ENCODE peak calls at places on chromosomes 5 and 9, in seven cellular contexts. O is SK-N-SH, U is HepG2, A is HCT116, P is H1, X is GM12878, L is K562. J is an unnamed sample.

GRCh38 chr9:18824095-18824666 is 208.8 kb downstream of the SAXO1 start:
- DNase-seq in O (peak; percentile 10), U (peak; percentile 19), A (no peak), P (no peak), X (no peak), L (no peak), J (peak; percentile 36)

GRCh38 chr9:131707677-131708612 is 31.9 kb downstream of the RAPGEF1 start:
- DNase-seq in O (no peak), U (no peak), A (no peak), P (no peak), X (no peak), L (peak; percentile 31), J (no peak)

GRCh38 chr5:83000448-83000847 is 76.7 kb downstream of the TMEM167A start:
- DNase-seq in O (no peak), U (no peak), A (no peak), P (no peak), X (no peak), L (no peak), J (no peak)

GRCh38 chr9:131732061-131732526 is 7.8 kb downstream of the RAPGEF1 start:
- DNase-seq in O (no peak), U (peak; percentile 59), A (no peak), P (no peak), X (no peak), L (no peak), J (peak; percentile 55)

GRCh38 chr5:155004138-155004744 is 9.3 kb upstream of the KIF4B start:
- DNase-seq in O (no peak), U (peak; percentile 30), A (peak; percentile 31), P (no peak), X (no peak), L (peak; percentile 18), J (peak; percentile 40)

GRCh38 chr9:20683351-20684034 is 566 bp upstream of the FOCAD start:
- DNase-seq in O (peak; percentile 45), U (peak; percentile 25), A (peak; percentile 18), P (no peak), X (no peak), L (peak; percentile 18), J (peak; percentile 2)

GRCh38 chr9:98263482-98264357 is 8.3 kb upstream of the TBC1D2 start:
- DNase-seq in O (peak; percentile 79), U (peak; percentile 61), A (peak; percentile 69), P (no peak), X (peak; percentile 40), L (peak; percentile 78), J (peak; percentile 79)

GRCh38 chr9:131474711-131475110 is 28.0 kb upstream of the POMT1 start:
- DNase-seq in O (no peak), U (no peak), A (no peak), P (no peak), X (no peak), L (no peak), J (no peak)

GRCh38 chr9:93617273-93617672 is 40.9 kb downstream of the PHF2 start:
- DNase-seq in O (no peak), U (no peak), A (no peak), P (no peak), X (no peak), L (no peak), J (no peak)

GRCh38 chr5:3110371-3110770 is 358.9 kb upstream of the IRX2 start:
- DNase-seq in O (no peak), U (no peak), A (no peak), P (no peak), X (no peak), L (no peak), J (no peak)

GRCh38 chr5:176744584-176744965 is 65.8 kb upstream of the UNC5A start:
- DNase-seq in O (peak; percentile 50), U (no peak), A (no peak), P (no peak), X (no peak), L (peak; percentile 37), J (no peak)

GRCh38 chr9:31674264-31674663 is 710.2 kb upstream of the ACO1 start:
- DNase-seq in O (no peak), U (no peak), A (no peak), P (no peak), X (no peak), L (no peak), J (no peak)

GRCh38 chr9:114769664-114770063 is 36.2 kb downstream of the TNFSF15 start:
- DNase-seq in O (no peak), U (no peak), A (no peak), P (no peak), X (no peak), L (no peak), J (no peak)

GRCh38 chr9:108580021-108580439 is 275.8 kb downstream of the ACTL7B start:
- DNase-seq in O (no peak), U (peak; percentile 46), A (peak; percentile 95), P (no peak), X (no peak), L (no peak), J (peak; percentile 39)

GRCh38 chr9:106689089-106689488 is 173.9 kb upstream of the ZNF462 start:
- DNase-seq in O (no peak), U (no peak), A (no peak), P (no peak), X (no peak), L (no peak), J (no peak)

GRCh38 chr5:64330728-64331231 is 165.1 kb downstream of the RNF180 start:
- DNase-seq in O (no peak), U (no peak), A (no peak), P (no peak), X (no peak), L (no peak), J (no peak)
- TF ChIP-seq JUND in O (no peak), U (no peak), A (no peak), P (no peak), X (no peak), L (no peak), J (no peak)

DNA sequence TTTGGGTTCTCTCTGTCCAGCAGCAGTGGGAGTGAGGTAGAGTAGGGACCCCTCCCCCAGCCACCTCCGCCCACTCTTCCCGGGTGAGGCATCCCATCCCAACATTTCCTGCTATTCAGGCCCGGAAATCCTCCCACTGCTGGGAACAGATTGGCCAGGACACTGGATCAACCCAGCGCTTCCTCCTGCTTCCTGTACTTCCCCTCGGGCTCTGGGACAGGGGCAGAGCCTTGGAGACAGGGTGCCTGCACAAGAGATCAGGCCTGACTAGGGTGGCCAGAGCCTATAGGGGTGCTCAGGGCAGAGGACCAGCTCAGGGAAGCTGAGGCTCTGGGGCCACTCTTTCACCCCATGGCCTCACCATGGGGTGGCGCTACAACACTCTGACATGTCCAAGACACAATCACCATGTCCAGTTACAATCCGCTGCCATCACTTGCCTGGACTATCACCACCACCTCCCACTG is 14.5 kb downstream of the SH2D3C start:
- DNase-seq in O (no peak), U (peak; percentile 32), A (no peak), P (no peak), X (no peak), L (peak; percentile 59), J (no peak)
- TF ChIP-seq JUND in O (no peak), U (no peak), A (no peak), P (no peak), X (no peak), L (peak; percentile 21), J (no peak)

DNA sequence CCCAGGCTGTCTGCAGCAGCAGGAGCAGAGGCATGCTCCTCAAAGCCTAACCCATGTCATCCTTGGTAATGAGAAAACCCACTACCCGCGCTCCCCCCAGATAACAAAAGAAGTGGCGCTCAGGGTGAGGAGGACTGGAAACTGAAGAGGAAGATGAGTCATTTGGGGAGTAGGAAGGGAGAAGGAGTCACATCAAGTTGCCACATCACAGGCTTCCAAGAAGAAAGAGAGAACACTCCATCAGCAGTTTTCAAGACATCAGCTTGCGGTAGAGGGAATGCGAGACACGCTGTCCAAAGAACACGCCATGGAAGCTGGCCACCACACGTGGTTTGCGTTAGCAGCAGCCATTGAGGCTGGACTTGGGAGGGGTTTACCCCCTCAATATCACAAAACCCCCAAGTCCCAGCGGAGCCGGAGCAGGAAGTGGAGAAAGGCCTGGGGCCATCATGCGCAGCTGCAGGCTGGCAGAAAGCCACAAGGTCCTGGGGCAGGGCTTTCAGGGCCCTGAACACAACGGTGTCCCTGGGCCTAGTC is 41.5 kb downstream of the SH3PXD2B start:
- DNase-seq in O (peak; percentile 61), U (no peak), A (no peak), P (no peak), X (peak; percentile 16), L (no peak), J (no peak)
- TF ChIP-seq JUND in O (peak; percentile 47), U (no peak), A (no peak), P (no peak), X (no peak), L (peak; percentile 53), J (no peak)

DNA sequence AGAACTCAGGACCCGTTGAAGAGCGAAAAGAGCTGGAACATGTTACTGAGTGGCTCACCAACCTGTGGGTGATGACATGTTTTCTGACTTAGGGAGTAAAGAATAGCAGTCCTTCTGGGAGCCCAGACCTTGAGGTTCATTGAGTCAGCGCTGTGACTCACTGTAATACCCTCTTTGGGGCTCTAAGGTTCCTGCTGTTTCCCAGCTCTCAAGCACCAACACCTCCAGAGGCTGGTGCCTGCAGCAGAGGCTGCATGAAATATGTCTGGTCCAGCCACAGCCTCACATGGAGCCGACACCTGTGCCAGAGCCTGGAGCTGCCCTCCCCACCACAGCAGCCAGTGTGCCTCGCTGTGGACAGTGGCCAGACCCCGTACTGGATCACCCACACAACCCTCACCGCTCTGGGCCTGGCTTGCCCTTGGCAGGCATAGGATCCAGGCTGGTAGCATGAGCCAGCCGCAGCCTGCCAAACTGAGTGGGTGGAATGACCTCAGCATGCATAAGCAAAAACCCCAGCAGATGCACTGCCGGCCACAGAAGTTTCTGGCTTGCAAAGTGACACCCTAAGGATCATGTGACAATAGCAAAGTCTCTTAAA is 143.5 kb upstream of the MRPS30 start:
- DNase-seq in O (no peak), U (no peak), A (peak; percentile 36), P (no peak), X (no peak), L (no peak), J (no peak)
- TF ChIP-seq JUND in O (no peak), U (no peak), A (peak; percentile 36), P (no peak), X (no peak), L (no peak), J (no peak)

GRCh38 chr9:124349675-124350484 is 65.4 kb downstream of the PSMB7 start:
- DNase-seq in O (no peak), U (no peak), A (no peak), P (no peak), X (no peak), L (no peak), J (no peak)
- TF ChIP-seq JUND in O (no peak), U (no peak), A (no peak), P (no peak), X (no peak), L (no peak), J (no peak)